ENCODE peak calls at places on chromosomes 16 and 17, in six cellular contexts. One of them, this sample, is unnamed.

GRCh38 chr17:64739316-64740058 is 77.4 kb upstream of the SMURF2 start:
- DNase-seq in cardiac muscle cell: peak
- DNase-seq in heart right ventricle: no peak
- DNase-seq in A549: no peak
- DNase-seq in HL-60: no peak
- DNase-seq in WERI-Rb-1: no peak
- DNase-seq in this sample: peak

GRCh38 chr17:59424331-59424730 is 92.9 kb downstream of the YPEL2 start:
- DNase-seq in cardiac muscle cell: no peak
- DNase-seq in heart right ventricle: no peak
- DNase-seq in A549: no peak
- DNase-seq in HL-60: no peak
- DNase-seq in WERI-Rb-1: no peak
- DNase-seq in this sample: no peak

GRCh38 chr17:5665164-5665563 is 80.9 kb upstream of the NLRP1 start:
- DNase-seq in cardiac muscle cell: peak
- DNase-seq in heart right ventricle: no peak
- DNase-seq in A549: no peak
- DNase-seq in HL-60: no peak
- DNase-seq in WERI-Rb-1: peak
- DNase-seq in this sample: no peak

GRCh38 chr17:48579738-48580543 is 1.8 kb upstream of the HOXB4 start:
- DNase-seq in cardiac muscle cell: no peak
- DNase-seq in heart right ventricle: no peak
- DNase-seq in A549: no peak
- DNase-seq in HL-60: no peak
- DNase-seq in WERI-Rb-1: no peak
- DNase-seq in this sample: no peak

GRCh38 chr16:22683730-22684280 is 130.2 kb upstream of the HS3ST2 start:
- DNase-seq in cardiac muscle cell: no peak
- DNase-seq in heart right ventricle: no peak
- DNase-seq in A549: no peak
- DNase-seq in HL-60: no peak
- DNase-seq in WERI-Rb-1: peak
- DNase-seq in this sample: no peak

GRCh38 chr16:75733305-75734141 is 7.2 kb upstream of the CPHXL start:
- DNase-seq in cardiac muscle cell: no peak
- DNase-seq in heart right ventricle: no peak
- DNase-seq in A549: no peak
- DNase-seq in HL-60: no peak
- DNase-seq in WERI-Rb-1: peak
- DNase-seq in this sample: peak

GRCh38 chr17:68588362-68588761 is 12.8 kb downstream of the FAM20A start:
- DNase-seq in cardiac muscle cell: no peak
- DNase-seq in heart right ventricle: no peak
- DNase-seq in A549: no peak
- DNase-seq in HL-60: no peak
- DNase-seq in WERI-Rb-1: no peak
- DNase-seq in this sample: no peak

GRCh38 chr17:82242698-82242976 is 13.8 kb downstream of the SLC16A3 start:
- DNase-seq in cardiac muscle cell: no peak
- DNase-seq in heart right ventricle: no peak
- DNase-seq in A549: no peak
- DNase-seq in HL-60: peak
- DNase-seq in WERI-Rb-1: no peak
- DNase-seq in this sample: no peak

GRCh38 chr17:44672479-44673093 is 16.3 kb downstream of the MEIOC start:
- DNase-seq in cardiac muscle cell: peak
- DNase-seq in heart right ventricle: no peak
- DNase-seq in A549: peak
- DNase-seq in HL-60: no peak
- DNase-seq in WERI-Rb-1: no peak
- DNase-seq in this sample: peak

GRCh38 chr17:82065193-82065637 is 389 bp downstream of the DUS1L start:
- DNase-seq in cardiac muscle cell: peak
- DNase-seq in heart right ventricle: peak
- DNase-seq in A549: no peak
- DNase-seq in HL-60: no peak
- DNase-seq in WERI-Rb-1: no peak
- DNase-seq in this sample: no peak

GRCh38 chr17:43900183-43900857 is 7.0 kb downstream of the MPP2 start:
- DNase-seq in cardiac muscle cell: peak
- DNase-seq in heart right ventricle: peak
- DNase-seq in A549: peak
- DNase-seq in HL-60: peak
- DNase-seq in WERI-Rb-1: peak
- DNase-seq in this sample: peak

GRCh38 chr16:48813485-48813884 is 203.5 kb upstream of the N4BP1 start:
- DNase-seq in cardiac muscle cell: no peak
- DNase-seq in heart right ventricle: no peak
- DNase-seq in A549: no peak
- DNase-seq in HL-60: no peak
- DNase-seq in WERI-Rb-1: no peak
- DNase-seq in this sample: no peak

GRCh38 chr17:78231991-78232759 is 744 bp downstream of the TMEM235 start:
- DNase-seq in cardiac muscle cell: peak
- DNase-seq in heart right ventricle: no peak
- DNase-seq in A549: no peak
- DNase-seq in HL-60: no peak
- DNase-seq in WERI-Rb-1: no peak
- DNase-seq in this sample: no peak

GRCh38 chr16:55490301-55490700 is 11.3 kb downstream of the MMP2 start:
- DNase-seq in cardiac muscle cell: no peak
- DNase-seq in heart right ventricle: no peak
- DNase-seq in A549: no peak
- DNase-seq in HL-60: no peak
- DNase-seq in WERI-Rb-1: no peak
- DNase-seq in this sample: no peak

GRCh38 chr17:60502145-60502544 is 23.9 kb downstream of the APPBP2 start:
- DNase-seq in cardiac muscle cell: no peak
- DNase-seq in heart right ventricle: no peak
- DNase-seq in A549: no peak
- DNase-seq in HL-60: no peak
- DNase-seq in WERI-Rb-1: no peak
- DNase-seq in this sample: no peak

GRCh38 chr16:49528035-49528434 is 154.4 kb downstream of the C16orf78 start:
- DNase-seq in cardiac muscle cell: peak
- DNase-seq in heart right ventricle: no peak
- DNase-seq in A549: no peak
- DNase-seq in HL-60: no peak
- DNase-seq in WERI-Rb-1: no peak
- DNase-seq in this sample: peak

GRCh38 chr17:29732613-29733012 is 109.9 kb upstream of the CORO6 start:
- DNase-seq in cardiac muscle cell: peak
- DNase-seq in heart right ventricle: no peak
- DNase-seq in A549: peak
- DNase-seq in HL-60: no peak
- DNase-seq in WERI-Rb-1: no peak
- DNase-seq in this sample: no peak

GRCh38 chr17:58373003-58373402 is 21.0 kb upstream of the SUPT4H1 start:
- DNase-seq in cardiac muscle cell: no peak
- DNase-seq in heart right ventricle: no peak
- DNase-seq in A549: no peak
- DNase-seq in HL-60: no peak
- DNase-seq in WERI-Rb-1: no peak
- DNase-seq in this sample: no peak

GRCh38 chr16:74903882-74904678 is 80.8 kb downstream of the WDR59 start:
- DNase-seq in cardiac muscle cell: no peak
- DNase-seq in heart right ventricle: no peak
- DNase-seq in A549: no peak
- DNase-seq in HL-60: no peak
- DNase-seq in WERI-Rb-1: no peak
- DNase-seq in this sample: no peak

GRCh38 chr16:908526-909155 is 62.1 kb downstream of the LMF1 start:
- DNase-seq in cardiac muscle cell: no peak
- DNase-seq in heart right ventricle: no peak
- DNase-seq in A549: no peak
- DNase-seq in HL-60: no peak
- DNase-seq in WERI-Rb-1: no peak
- DNase-seq in this sample: no peak

GRCh38 chr17:29617481-29618271 is 5.0 kb downstream of the CORO6 start:
- DNase-seq in cardiac muscle cell: peak
- DNase-seq in heart right ventricle: peak
- DNase-seq in A549: peak
- DNase-seq in HL-60: peak
- DNase-seq in WERI-Rb-1: no peak
- DNase-seq in this sample: peak

GRCh38 chr17:47324224-47325020 is 667 bp downstream of the EFCAB13 start:
- DNase-seq in cardiac muscle cell: peak
- DNase-seq in heart right ventricle: peak
- DNase-seq in A549: peak
- DNase-seq in HL-60: peak
- DNase-seq in WERI-Rb-1: no peak
- DNase-seq in this sample: peak

GRCh38 chr17:10337136-10337535 is 35.7 kb downstream of the MYH13 start:
- DNase-seq in cardiac muscle cell: no peak
- DNase-seq in heart right ventricle: no peak
- DNase-seq in A549: no peak
- DNase-seq in HL-60: no peak
- DNase-seq in WERI-Rb-1: no peak
- DNase-seq in this sample: peak

GRCh38 chr17:42686520-42687137 is 4.3 kb downstream of the CNTNAP1 start:
- DNase-seq in cardiac muscle cell: no peak
- DNase-seq in heart right ventricle: no peak
- DNase-seq in A549: no peak
- DNase-seq in HL-60: no peak
- DNase-seq in WERI-Rb-1: no peak
- DNase-seq in this sample: no peak

GRCh38 chr17:70378005-70378404 is 208.7 kb downstream of the KCNJ2 start:
- DNase-seq in cardiac muscle cell: no peak
- DNase-seq in heart right ventricle: no peak
- DNase-seq in A549: no peak
- DNase-seq in HL-60: no peak
- DNase-seq in WERI-Rb-1: no peak
- DNase-seq in this sample: no peak

GRCh38 chr17:82283208-82283749 is 9.8 kb upstream of the CSNK1D start:
- DNase-seq in cardiac muscle cell: peak
- DNase-seq in heart right ventricle: no peak
- DNase-seq in A549: peak
- DNase-seq in HL-60: peak
- DNase-seq in WERI-Rb-1: no peak
- DNase-seq in this sample: peak

GRCh38 chr16:12500771-12501170 is 302.9 kb downstream of the CPPED1 start:
- DNase-seq in cardiac muscle cell: no peak
- DNase-seq in heart right ventricle: peak
- DNase-seq in A549: peak
- DNase-seq in HL-60: peak
- DNase-seq in WERI-Rb-1: no peak
- DNase-seq in this sample: no peak

GRCh38 chr16:5706206-5706605 is 608.6 kb upstream of the EEF2KMT start:
- DNase-seq in cardiac muscle cell: no peak
- DNase-seq in heart right ventricle: no peak
- DNase-seq in A549: no peak
- DNase-seq in HL-60: no peak
- DNase-seq in WERI-Rb-1: no peak
- DNase-seq in this sample: no peak

GRCh38 chr17:51155416-51155815 is 2.1 kb downstream of the NME1 start:
- DNase-seq in cardiac muscle cell: no peak
- DNase-seq in heart right ventricle: no peak
- DNase-seq in A549: no peak
- DNase-seq in HL-60: no peak
- DNase-seq in WERI-Rb-1: peak
- DNase-seq in this sample: no peak
- H3K4me3 ChIP-seq in cardiac muscle cell: no peak
- H3K4me3 ChIP-seq in heart right ventricle: no peak
- H3K4me3 ChIP-seq in A549: peak
- H3K4me3 ChIP-seq in HL-60: no peak
- H3K4me3 ChIP-seq in WERI-Rb-1: peak
- H3K4me3 ChIP-seq in this sample: no peak

DNA sequence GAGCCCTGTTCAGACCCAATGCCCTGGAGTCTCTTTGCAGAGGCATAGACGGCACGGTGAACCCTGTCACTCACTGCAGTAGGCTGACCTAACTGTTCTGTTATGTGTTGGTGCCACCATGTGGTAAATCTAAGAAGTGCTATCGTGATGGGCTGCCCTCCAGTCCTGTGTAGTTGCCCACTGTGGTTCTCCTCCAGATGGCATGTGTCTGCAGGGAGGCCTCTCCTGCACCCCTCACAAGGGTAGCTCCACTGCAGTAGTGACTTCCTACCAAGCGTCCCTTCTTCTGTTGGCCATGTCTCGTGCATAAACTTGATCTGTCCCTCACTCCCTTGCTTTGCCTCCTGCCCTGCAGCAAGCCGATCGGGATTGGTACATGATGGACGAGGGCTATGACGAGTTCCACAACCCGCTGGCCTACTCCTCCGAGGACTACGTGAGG is 5.8 kb downstream of the DHX38 start:
- DNase-seq in cardiac muscle cell: peak
- DNase-seq in heart right ventricle: no peak
- DNase-seq in A549: peak
- DNase-seq in HL-60: peak
- DNase-seq in WERI-Rb-1: peak
- DNase-seq in this sample: peak
- TF ChIP-seq CTCF in cardiac muscle cell: peak
- TF ChIP-seq CTCF in heart right ventricle: peak
- TF ChIP-seq CTCF in A549: peak
- TF ChIP-seq CTCF in HL-60: peak
- TF ChIP-seq CTCF in WERI-Rb-1: peak
- TF ChIP-seq CTCF in this sample: peak

GRCh38 chr16:2252806-2253148 is 1.4 kb upstream of the ECI1 start:
- DNase-seq in cardiac muscle cell: no peak
- DNase-seq in heart right ventricle: no peak
- DNase-seq in A549: no peak
- DNase-seq in HL-60: no peak
- DNase-seq in WERI-Rb-1: no peak
- DNase-seq in this sample: no peak
- H3K4me3 ChIP-seq in cardiac muscle cell: no peak
- H3K4me3 ChIP-seq in heart right ventricle: no peak
- H3K4me3 ChIP-seq in A549: no peak
- H3K4me3 ChIP-seq in HL-60: no peak
- H3K4me3 ChIP-seq in WERI-Rb-1: no peak
- H3K4me3 ChIP-seq in this sample: no peak

DNA sequence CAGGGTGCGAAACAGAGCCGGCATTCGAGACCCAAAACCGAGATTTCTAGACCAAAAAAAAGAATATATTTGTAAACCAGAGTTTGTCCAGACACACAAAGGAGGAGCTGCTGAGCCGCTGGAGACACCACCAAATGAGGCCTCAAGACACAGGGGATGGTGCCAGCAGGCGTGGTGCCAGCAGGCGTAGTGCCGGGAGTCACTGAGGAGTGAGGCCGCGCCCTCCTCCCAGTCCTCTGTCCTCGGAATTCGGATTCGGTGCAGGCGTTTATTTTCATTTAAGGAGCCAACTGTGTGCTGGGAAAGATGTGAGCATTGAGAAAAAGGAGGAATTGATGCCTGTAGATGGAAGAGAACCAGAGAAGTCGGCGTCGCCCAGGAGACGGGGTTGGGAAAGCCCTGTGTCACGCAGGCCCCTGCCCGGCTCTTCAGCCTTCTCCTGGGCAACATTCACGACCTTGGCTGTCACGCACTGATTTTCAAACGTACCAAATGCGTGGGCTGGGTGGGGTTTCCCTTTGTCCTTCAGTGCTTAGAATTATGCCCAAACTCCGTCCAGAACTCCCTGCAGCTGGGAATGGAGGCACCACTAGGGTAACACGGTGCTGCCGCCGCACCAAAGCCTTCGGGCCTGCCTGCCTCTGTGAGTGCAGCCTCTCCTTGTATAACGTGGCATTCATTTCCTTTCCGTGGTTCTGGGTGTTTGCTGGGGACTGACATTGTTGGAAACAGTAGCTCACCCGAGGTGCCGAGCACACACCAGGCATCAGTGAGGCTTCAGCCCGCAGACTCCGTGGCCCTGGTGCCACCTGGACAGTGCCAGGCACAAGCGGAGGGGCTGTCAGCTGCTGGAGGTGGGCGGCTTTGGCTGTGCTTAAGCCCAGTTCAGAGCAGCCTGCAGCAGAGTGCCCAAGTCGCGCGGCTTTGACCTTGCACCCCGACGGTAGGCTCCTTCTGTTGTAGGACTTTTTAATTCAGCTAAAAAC is 49.0 kb upstream of the CHMP6 start:
- DNase-seq in cardiac muscle cell: no peak
- DNase-seq in heart right ventricle: peak
- DNase-seq in A549: no peak
- DNase-seq in HL-60: no peak
- DNase-seq in WERI-Rb-1: no peak
- DNase-seq in this sample: peak
- TF ChIP-seq CTCF in cardiac muscle cell: peak
- TF ChIP-seq CTCF in heart right ventricle: peak
- TF ChIP-seq CTCF in A549: no peak
- TF ChIP-seq CTCF in HL-60: no peak
- TF ChIP-seq CTCF in WERI-Rb-1: no peak
- TF ChIP-seq CTCF in this sample: peak

This sample was measured in fibroblast of mammary gland.